ENCODE peak calls at places on chromosomes 12 and 14, in nine cellular contexts. L, Q, X, Z, O, D, P, T and S are unnamed samples.

GRCh38 chr12:24760162-24760561 is 188.7 kb downstream of the BCAT1 start:
- DNase-seq in D (no peak), Q (no peak), T (no peak), O (peak), P (no peak), Z (peak), X (no peak), L (no peak), S (peak)

GRCh38 chr12:49496417-49497360 is 42.1 kb upstream of the KCNH3 start:
- DNase-seq in O (peak), P (no peak), Q (no peak), X (no peak), Z (no peak), T (no peak), L (no peak), D (no peak), S (peak)

GRCh38 chr12:86018361-86018760 is 144.3 kb downstream of the NTS start:
- DNase-seq in L (no peak), Q (no peak), X (no peak), O (no peak), D (no peak), Z (no peak), P (no peak), T (no peak), S (no peak)

GRCh38 chr12:27970391-27970980 is 2.0 kb downstream of the PTHLH start:
- DNase-seq in Q (peak), X (peak), O (peak), T (no peak), D (no peak), L (peak), P (no peak), Z (peak), S (peak)

GRCh38 chr14:61476737-61477410 is 155.5 kb downstream of the PRKCH start:
- DNase-seq in P (no peak), L (no peak), Q (no peak), X (peak), D (peak), O (no peak), Z (peak), T (peak), S (no peak)

GRCh38 chr12:2893007-2893406 is 2.3 kb downstream of the TULP3 start:
- DNase-seq in L (no peak), T (no peak), D (no peak), P (no peak), Z (peak), X (peak), O (peak), Q (no peak), S (no peak)

GRCh38 chr12:50088577-50089335 is 3.6 kb downstream of the SMARCD1 start:
- DNase-seq in Q (peak), Z (peak), X (peak), L (peak), D (peak), P (no peak), T (no peak), O (peak), S (peak)

GRCh38 chr12:41188058-41188840 is at the start of gene PDZRN4:
- DNase-seq in X (peak), D (no peak), L (no peak), T (no peak), O (peak), Q (peak), Z (peak), P (no peak), S (peak)

GRCh38 chr12:77615331-77615730 is 215.4 kb upstream of the NAV3 start:
- DNase-seq in X (no peak), P (no peak), O (peak), T (no peak), Q (peak), D (peak), Z (peak), L (no peak), S (peak)

GRCh38 chr12:127655691-127656090 is 611.3 kb upstream of the TMEM132C start:
- DNase-seq in X (no peak), L (no peak), P (no peak), T (no peak), D (no peak), O (no peak), Z (no peak), Q (no peak), S (no peak)

DNA sequence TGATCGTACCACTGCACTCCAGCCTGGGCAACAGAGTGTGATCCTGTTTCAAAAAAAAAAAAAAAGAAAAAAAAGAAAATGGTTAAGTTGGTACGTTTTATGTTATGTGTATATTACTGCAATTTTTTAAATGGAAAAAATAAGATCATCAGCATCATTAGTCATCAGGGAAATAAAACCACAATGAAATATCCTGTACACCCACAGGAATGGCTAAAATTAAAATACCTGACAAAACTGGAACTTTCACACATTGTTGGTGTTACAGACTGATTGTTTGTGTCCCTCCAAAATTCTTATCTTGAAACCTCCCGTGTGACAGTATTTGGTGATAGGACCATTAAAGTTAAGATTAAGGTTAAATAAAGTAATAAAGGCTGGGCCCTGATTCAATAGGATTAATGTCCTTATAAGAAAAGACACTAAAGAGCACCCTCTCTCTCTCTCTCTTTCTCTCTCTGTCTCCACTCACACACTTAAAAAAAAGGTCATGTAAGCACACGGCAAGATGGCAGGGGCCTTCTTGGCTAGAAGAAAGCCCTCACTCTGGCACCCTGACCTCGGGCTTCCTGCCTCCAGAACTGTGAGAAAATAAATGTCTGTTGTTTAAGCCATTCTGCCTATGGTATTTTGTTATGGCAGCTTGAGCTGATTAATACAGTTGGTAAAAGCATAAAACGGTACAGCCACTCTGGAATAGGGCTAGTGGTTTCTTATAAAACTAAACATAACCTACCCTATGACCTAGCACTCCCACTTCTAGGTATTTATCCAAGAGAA is 48.4 kb upstream of the ZFP36L1 start:
- DNase-seq in O (no peak), P (no peak), D (no peak), Q (no peak), Z (peak), L (no peak), X (no peak), T (no peak), S (no peak)
- H3K27ac ChIP-seq in O (no peak), P (no peak), D (no peak), Q (no peak), Z (no peak), L (no peak), X (no peak), T (no peak), S (no peak)

GRCh38 chr12:90653051-90653450 is 301.9 kb downstream of the CCER1 start:
- DNase-seq in T (no peak), X (no peak), P (no peak), D (no peak), L (no peak), Q (no peak), O (peak), Z (no peak), S (no peak)
- H3K27ac ChIP-seq in T (no peak), X (no peak), P (no peak), D (no peak), L (no peak), Q (no peak), O (no peak), Z (no peak), S (no peak)

DNA sequence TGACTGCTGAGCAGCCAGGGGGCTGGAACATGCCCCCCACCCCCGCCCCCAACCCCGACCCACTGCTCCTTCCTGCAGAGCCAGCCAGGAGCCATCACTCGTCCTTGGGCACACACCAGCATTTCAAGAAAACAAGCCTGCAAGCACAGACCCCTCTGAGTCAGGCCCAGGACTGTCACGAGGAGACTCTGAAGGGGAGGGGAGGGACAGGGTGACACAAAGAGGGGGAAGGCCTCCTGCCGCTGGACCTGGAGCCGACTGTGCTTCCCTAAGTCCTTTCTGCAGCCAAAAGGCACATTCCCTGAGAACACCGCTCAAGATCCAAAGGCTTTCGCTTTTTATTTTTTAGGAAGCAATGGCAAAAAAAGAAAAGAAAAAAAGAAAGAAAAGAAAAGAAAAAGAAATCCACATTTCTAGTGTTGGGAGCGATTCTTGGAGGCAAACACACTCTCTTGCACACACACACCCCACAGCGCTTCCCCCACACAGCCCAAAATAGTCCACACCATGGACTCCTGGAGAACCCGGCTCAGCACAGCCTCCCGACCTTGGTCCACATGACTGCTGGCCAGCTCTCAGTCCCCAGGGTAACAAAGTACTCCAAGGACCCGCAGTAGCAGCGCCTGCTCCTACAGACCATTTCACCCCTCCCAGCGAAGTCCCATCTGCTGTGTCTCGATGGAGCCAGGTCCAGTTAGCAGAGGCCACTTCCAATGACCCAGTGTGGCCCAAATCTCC is 101.7 kb downstream of the DPF3 start:
- DNase-seq in Z (no peak), D (no peak), Q (peak), T (no peak), L (no peak), P (no peak), O (peak), X (no peak), S (peak)
- H3K27ac ChIP-seq in Z (peak), D (no peak), Q (no peak), T (no peak), L (no peak), P (no peak), O (no peak), X (no peak), S (no peak)

GRCh38 chr12:4271433-4272013 is 2.0 kb upstream of the CCND2 start:
- DNase-seq in L (peak), X (no peak), D (no peak), O (no peak), T (no peak), Q (peak), P (no peak), Z (no peak), S (peak)
- H3K27ac ChIP-seq in L (peak), X (peak), D (no peak), O (peak), T (peak), Q (no peak), P (peak), Z (no peak), S (no peak)

GRCh38 chr14:63854330-63854729 is 1.5 kb downstream of the SYNE2 start:
- DNase-seq in Z (no peak), Q (peak), T (no peak), D (no peak), O (no peak), X (no peak), L (no peak), P (no peak), S (peak)
- H3K27ac ChIP-seq in Z (no peak), Q (no peak), T (peak), D (peak), O (no peak), X (peak), L (peak), P (peak), S (no peak)

GRCh38 chr12:67422081-67422480 is 152.9 kb downstream of the CAND1 start:
- DNase-seq in L (no peak), P (no peak), Q (no peak), O (no peak), X (no peak), D (no peak), Z (no peak), T (no peak), S (no peak)
- H3K27ac ChIP-seq in L (no peak), P (no peak), Q (no peak), O (no peak), X (no peak), D (no peak), Z (no peak), T (no peak), S (no peak)

GRCh38 chr12:89334770-89335169 is 17.5 kb downstream of the DUSP6 start:
- DNase-seq in Q (no peak), Z (peak), P (no peak), T (no peak), D (no peak), L (no peak), X (no peak), O (no peak), S (no peak)
- H3K27ac ChIP-seq in Q (no peak), Z (peak), P (no peak), T (no peak), D (no peak), L (no peak), X (no peak), O (no peak), S (no peak)

DNA sequence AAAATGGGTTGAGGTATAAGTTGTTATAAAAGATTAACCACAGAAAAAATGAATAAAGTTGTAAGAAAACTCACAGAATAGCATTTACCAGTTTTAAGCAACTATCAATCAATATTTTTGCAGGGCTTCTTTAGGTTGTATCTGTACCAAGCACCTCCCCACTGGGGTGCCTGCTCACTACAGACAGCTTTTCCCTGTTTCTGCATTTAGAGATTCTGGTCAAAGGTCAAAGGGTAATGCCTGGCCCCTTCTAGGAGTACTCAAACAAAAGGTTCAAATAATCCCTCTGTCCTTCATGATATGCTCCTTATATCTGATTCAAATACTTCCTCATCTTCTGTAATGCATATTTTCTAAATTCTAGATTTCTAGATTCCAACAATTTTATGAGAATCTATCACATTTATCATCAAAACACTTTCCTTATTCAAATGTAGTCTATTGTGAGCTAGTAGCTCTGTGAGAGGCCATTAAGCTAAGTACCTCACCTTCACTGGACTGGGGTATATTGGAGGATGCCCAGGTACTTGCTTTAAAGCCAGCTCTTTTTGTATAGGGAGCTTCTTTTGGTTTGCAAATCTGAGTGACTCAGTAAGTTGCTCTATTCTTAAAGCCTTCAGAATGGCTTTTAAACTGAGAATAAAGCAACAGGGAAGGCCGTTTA is 120.7 kb upstream of the PTPRB start:
- DNase-seq in L (no peak), Z (no peak), P (no peak), O (no peak), X (no peak), T (no peak), D (no peak), Q (no peak), S (peak)
- H3K27ac ChIP-seq in L (no peak), Z (no peak), P (no peak), O (no peak), X (no peak), T (no peak), D (no peak), Q (no peak), S (no peak)

DNA sequence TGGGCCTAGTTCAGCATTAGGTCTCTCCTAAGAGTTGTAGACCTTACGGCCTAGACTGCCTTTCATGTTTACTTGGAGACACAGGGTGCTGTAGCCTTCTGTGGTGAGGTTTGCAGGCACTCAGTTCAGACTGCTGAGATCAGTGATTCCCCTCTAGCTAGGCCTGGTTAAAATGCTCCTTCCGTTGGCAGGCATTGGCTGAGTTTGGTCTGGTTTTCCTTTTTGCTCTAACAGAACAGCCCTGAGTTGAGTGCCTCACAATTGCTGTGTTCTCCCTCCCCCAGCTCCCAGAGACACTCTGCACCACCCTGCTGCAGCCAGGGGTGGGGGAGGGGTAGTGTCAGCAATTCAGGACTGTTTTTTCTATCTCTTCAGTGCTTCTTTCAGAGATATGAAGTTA is 178.9 kb upstream of the DYRK2 start:
- DNase-seq in X (no peak), Q (peak), Z (peak), D (no peak), O (peak), L (no peak), P (no peak), T (no peak), S (peak)
- H3K27ac ChIP-seq in X (no peak), Q (no peak), Z (peak), D (no peak), O (no peak), L (no peak), P (no peak), T (no peak), S (no peak)